ENCODE peak calls at places on chromosome 15, in seven cellular contexts. S is iris pigment epithelial cell; D is activated T-helper 1 cell treated with anti-CD3 and anti-CD28 coated beads, Interleukin-2, amount 50 U/mL, for 16 hours; C is adipocyte; J is cerebellum; K is NCI-H1105 treated with DMSO at 0.1 percent for 48 hours; F is A172. T is an unnamed sample.

GRCh38 chr15:74451861-74452835 is 8.8 kb downstream of the UBL7 start:
- DNase-seq in S (no peak), D (no peak), C (no peak), J (no peak), K (no peak), F (no peak), T (no peak)

GRCh38 chr15:95930659-95931375 is 399.7 kb upstream of the NR2F2 start:
- DNase-seq in S (peak), D (no peak), C (no peak), J (no peak), K (no peak), F (no peak), T (no peak)

GRCh38 chr15:63475670-63476069 is 28.7 kb upstream of the USP3 start:
- DNase-seq in S (no peak), D (no peak), C (no peak), J (no peak), K (no peak), F (no peak), T (no peak)

GRCh38 chr15:80669599-80670273 is 25.4 kb upstream of the ABHD17C start:
- DNase-seq in S (no peak), D (no peak), C (peak), J (no peak), K (no peak), F (no peak), T (no peak)

GRCh38 chr15:40787344-40787841 is 17.6 kb downstream of the C15orf62 start:
- DNase-seq in S (peak), D (peak), C (peak), J (no peak), K (peak), F (peak), T (peak)

GRCh38 chr15:88447206-88447605 is 20.0 kb downstream of the MRPL46 start:
- DNase-seq in S (no peak), D (no peak), C (no peak), J (no peak), K (no peak), F (no peak), T (no peak)

GRCh38 chr15:88610756-88611231 is 10.3 kb upstream of the AEN start:
- DNase-seq in S (no peak), D (no peak), C (no peak), J (no peak), K (peak), F (peak), T (no peak)

GRCh38 chr15:62021991-62022600 is 38.2 kb downstream of the VPS13C start:
- DNase-seq in S (peak), D (no peak), C (peak), J (no peak), K (no peak), F (no peak), T (no peak)

GRCh38 chr15:68302729-68303128 is 25.2 kb downstream of the FEM1B start:
- DNase-seq in S (no peak), D (no peak), C (no peak), J (no peak), K (no peak), F (no peak), T (no peak)

GRCh38 chr15:44308874-44309273 is 20.4 kb downstream of the GOLM2 start:
- DNase-seq in S (no peak), D (no peak), C (no peak), J (no peak), K (no peak), F (no peak), T (no peak)

GRCh38 chr15:101407439-101407838 is 82.1 kb downstream of the PCSK6 start:
- DNase-seq in S (no peak), D (no peak), C (no peak), J (no peak), K (no peak), F (no peak), T (no peak)

GRCh38 chr15:99732711-99733267 is 448 bp downstream of the LYSMD4 start:
- DNase-seq in S (no peak), D (no peak), C (peak), J (no peak), K (no peak), F (no peak), T (no peak)

GRCh38 chr15:77577350-77577749 is 55.4 kb downstream of the LINGO1 start:
- DNase-seq in S (no peak), D (no peak), C (peak), J (peak), K (no peak), F (no peak), T (no peak)

GRCh38 chr15:91867581-91868026 is 14.1 kb downstream of the SLCO3A1 start:
- DNase-seq in S (peak), D (no peak), C (peak), J (peak), K (no peak), F (peak), T (no peak)

GRCh38 chr15:65286069-65286703 is 497 bp downstream of the PARP16 start:
- DNase-seq in S (peak), D (no peak), C (peak), J (peak), K (peak), F (no peak), T (peak)

GRCh38 chr15:39272901-39273300 is 308.0 kb upstream of the THBS1 start:
- DNase-seq in S (no peak), D (no peak), C (no peak), J (no peak), K (no peak), F (no peak), T (no peak)

GRCh38 chr15:58473720-58474119 is 41.9 kb downstream of the LIPC start:
- DNase-seq in S (peak), D (no peak), C (peak), J (no peak), K (no peak), F (peak), T (no peak)

GRCh38 chr15:72685301-72685924 is 569 bp downstream of the HIGD2B start:
- DNase-seq in S (no peak), D (no peak), C (no peak), J (no peak), K (no peak), F (no peak), T (no peak)

GRCh38 chr15:85100186-85100937 is 118.7 kb downstream of the PDE8A start:
- DNase-seq in S (peak), D (no peak), C (no peak), J (no peak), K (no peak), F (no peak), T (no peak)

GRCh38 chr15:67107014-67107812 is 41.8 kb downstream of the SMAD3 start:
- DNase-seq in S (peak), D (no peak), C (peak), J (no peak), K (no peak), F (peak), T (no peak)

GRCh38 chr15:40282870-40283614 is at the start of gene ANKRD63:
- DNase-seq in S (no peak), D (no peak), C (peak), J (no peak), K (peak), F (no peak), T (no peak)

GRCh38 chr15:74203914-74204431 is 1.4 kb upstream of the STRA6 start:
- DNase-seq in S (peak), D (no peak), C (peak), J (no peak), K (no peak), F (peak), T (no peak)

GRCh38 chr15:68713874-68714273 is 106.8 kb downstream of the ANP32A start:
- DNase-seq in S (no peak), D (no peak), C (no peak), J (no peak), K (no peak), F (no peak), T (no peak)

GRCh38 chr15:39204031-39204430 is 376.8 kb upstream of the THBS1 start:
- DNase-seq in S (peak), D (no peak), C (peak), J (no peak), K (no peak), F (no peak), T (no peak)

T was measured in NCI-H748 treated with DMSO at 0.1 percent for 48 hours.